ENCODE peak calls at places on chromosomes 6 and 20, in six cellular contexts. A is NCI-H1105; J is sciatic nerve; H is trophoblast cell; N is naive thymus-derived CD8-positive, alpha-beta T cell; G is cardiac muscle cell. Z is an unnamed sample.

GRCh38 chr6:122200441-122200840 is 199.0 kb upstream of the HSF2 start:
- DNase-seq in A (no peak), J (no peak), H (no peak), N (no peak), G (no peak), Z (no peak)

GRCh38 chr20:21608777-21609176 is 94.9 kb upstream of the NKX2-2 start:
- DNase-seq in A (no peak), J (no peak), H (no peak), N (no peak), G (no peak), Z (no peak)

GRCh38 chr6:33014841-33015634 is 5.6 kb upstream of the HLA-DOA start:
- DNase-seq in A (peak; percentile 63), J (no peak), H (peak; percentile 52), N (peak; percentile 59), G (peak; percentile 75), Z (peak; percentile 78)

GRCh38 chr20:57877131-57877784 is 167.4 kb upstream of the PMEPA1 start:
- DNase-seq in A (no peak), J (no peak), H (no peak), N (no peak), G (peak; percentile 21), Z (no peak)

GRCh38 chr6:139407718-139408222 is 33.3 kb upstream of the CITED2 start:
- DNase-seq in A (no peak), J (no peak), H (peak; percentile 11), N (no peak), G (no peak), Z (no peak)

GRCh38 chr6:43851204-43851855 is 81.3 kb downstream of the VEGFA start:
- DNase-seq in A (no peak), J (no peak), H (peak; percentile 45), N (no peak), G (no peak), Z (peak; percentile 36)

GRCh38 chr6:127496471-127496870 is 22.7 kb downstream of the MTCL3 start:
- DNase-seq in A (no peak), J (no peak), H (no peak), N (no peak), G (no peak), Z (no peak)

GRCh38 chr6:53659458-53659857 is 6.1 kb downstream of the KLHL31 start:
- DNase-seq in A (no peak), J (no peak), H (no peak), N (no peak), G (no peak), Z (peak; percentile 39)

GRCh38 chr20:51732454-51732791 is 35.8 kb downstream of the ATP9A start:
- DNase-seq in A (no peak), J (no peak), H (no peak), N (no peak), G (no peak), Z (no peak)

GRCh38 chr20:43722153-43722505 is 4.7 kb downstream of the GTSF1L start:
- DNase-seq in A (no peak), J (no peak), H (no peak), N (peak; percentile 18), G (no peak), Z (no peak)

GRCh38 chr20:5864873-5865582 is 85.3 kb downstream of the TRMT6 start:
- DNase-seq in A (no peak), J (no peak), H (no peak), N (no peak), G (no peak), Z (peak; percentile 7)

GRCh38 chr6:119025793-119026192 is 52.7 kb downstream of the FAM184A start:
- DNase-seq in A (no peak), J (no peak), H (no peak), N (no peak), G (no peak), Z (no peak)

GRCh38 chr20:53032021-53033001 is 60.2 kb downstream of the TSHZ2 start:
- DNase-seq in A (no peak), J (no peak), H (peak; percentile 63), N (no peak), G (no peak), Z (no peak)

GRCh38 chr6:153117986-153118886 is 12.8 kb downstream of the RGS17 start:
- DNase-seq in A (no peak), J (no peak), H (no peak), N (no peak), G (no peak), Z (no peak)

GRCh38 chr6:98834060-98835031 is at the start of gene POU3F2:
- DNase-seq in A (peak; percentile 99), J (peak; percentile 90), H (peak; percentile 19), N (peak; percentile 44), G (peak; percentile 97), Z (peak; percentile 85)

GRCh38 chr6:43856005-43856765 is 86.2 kb downstream of the VEGFA start:
- DNase-seq in A (no peak), J (no peak), H (peak; percentile 65), N (no peak), G (peak; percentile 70), Z (peak; percentile 86)

GRCh38 chr20:34980543-34981213 is 25.0 kb downstream of the MYH7B start:
- DNase-seq in A (no peak), J (no peak), H (no peak), N (no peak), G (no peak), Z (no peak)